ENCODE peak calls at places on chromosomes 6 and 20, in six cellular contexts. N, M, K, F, W and C are unnamed samples. For H3K36me3, the result is how much of the 10 kb centered on the place peaks cover.

GRCh38 chr6:154370545-154370944 is 13.9 kb upstream of the IPCEF1 start:
- DNase-seq in N (no peak), M (peak), K (no peak), F (no peak), W (no peak), C (no peak)

GRCh38 chr20:17676942-17677341 is 5.1 kb downstream of the RRBP1 start:
- DNase-seq in N (no peak), M (no peak), K (no peak), F (no peak), W (no peak), C (no peak)

GRCh38 chr6:105522626-105523322 is 119.9 kb upstream of the PREP start:
- DNase-seq in N (no peak), M (no peak), K (no peak), F (no peak), W (no peak), C (no peak)

GRCh38 chr20:10857362-10858070 is 183.7 kb upstream of the JAG1 start:
- DNase-seq in N (no peak), M (no peak), K (peak), F (no peak), W (no peak), C (no peak)

GRCh38 chr20:64152906-64153305 is 11.3 kb upstream of the MYT1 start:
- DNase-seq in N (no peak), M (no peak), K (no peak), F (no peak), W (no peak), C (peak)

GRCh38 chr6:129525055-129525454 is 184.9 kb downstream of the ARHGAP18 start:
- DNase-seq in N (no peak), M (no peak), K (no peak), F (no peak), W (no peak), C (no peak)

GRCh38 chr20:23139524-23139923 is 53.4 kb upstream of the CD93 start:
- DNase-seq in N (no peak), M (no peak), K (no peak), F (no peak), W (no peak), C (no peak)

GRCh38 chr6:161091151-161091550 is 99.6 kb downstream of the MAP3K4 start:
- DNase-seq in N (no peak), M (no peak), K (no peak), F (no peak), W (no peak), C (no peak)

GRCh38 chr6:69866351-69867074 is at the start of gene COL19A1:
- DNase-seq in N (peak), M (peak), K (peak), F (peak), W (peak), C (peak)

GRCh38 chr6:137856138-137856898 is 10.7 kb upstream of the TNFAIP3 start:
- DNase-seq in N (no peak), M (no peak), K (no peak), F (no peak), W (no peak), C (no peak)

GRCh38 chr6:11043961-11044711 is at the start of gene ELOVL2:
- DNase-seq in N (peak), M (peak), K (peak), F (peak), W (peak), C (no peak)

GRCh38 chr20:2006452-2007381 is 12.9 kb upstream of the PDYN start:
- DNase-seq in N (no peak), M (peak), K (no peak), F (no peak), W (no peak), C (no peak)

GRCh38 chr20:23161968-23162696 is 76.0 kb upstream of the CD93 start:
- DNase-seq in N (peak), M (no peak), K (peak), F (no peak), W (peak), C (peak)

GRCh38 chr6:11055127-11055627 is 11.1 kb upstream of the ELOVL2 start:
- DNase-seq in N (no peak), M (no peak), K (no peak), F (no peak), W (no peak), C (no peak)

GRCh38 chr20:45410887-45411286 is 2.8 kb downstream of the DBNDD2 start:
- DNase-seq in N (no peak), M (no peak), K (no peak), F (no peak), W (no peak), C (no peak)

GRCh38 chr20:25030007-25030648 is 27.8 kb downstream of the ACSS1 start:
- DNase-seq in N (no peak), M (no peak), K (no peak), F (no peak), W (no peak), C (peak)

GRCh38 chr6:78487401-78487800 is 379.9 kb upstream of the IRAK1BP1 start:
- DNase-seq in N (no peak), M (no peak), K (no peak), F (no peak), W (no peak), C (no peak)

GRCh38 chr6:118725944-118726343 is 74.6 kb upstream of the CEP85L start:
- DNase-seq in N (no peak), M (no peak), K (no peak), F (no peak), W (no peak), C (no peak)

GRCh38 chr20:50648651-50649050 is 42.7 kb downstream of the RIPOR3 start:
- DNase-seq in N (no peak), M (no peak), K (no peak), F (no peak), W (no peak), C (no peak)
- H3K27ac ChIP-seq in N (no peak), M (no peak), K (no peak), F (no peak), W (no peak), C (no peak)

GRCh38 chr6:37452522-37452921 is 19.5 kb downstream of the CMTR1 start:
- DNase-seq in N (no peak), M (no peak), K (no peak), F (no peak), W (no peak), C (no peak)

GRCh38 chr6:37451411-37452273 is 18.6 kb downstream of the CMTR1 start:
- DNase-seq in N (no peak), M (no peak), K (no peak), F (no peak), W (no peak), C (no peak)

GRCh38 chr6:37456126-37456525 is 23.1 kb downstream of the CMTR1 start:
- DNase-seq in N (no peak), M (no peak), K (no peak), F (no peak), W (no peak), C (no peak)

GRCh38 chr6:37456816-37457560 is 24.0 kb downstream of the CMTR1 start:
- DNase-seq in N (no peak), M (no peak), K (no peak), F (peak), W (no peak), C (no peak)

DNA sequence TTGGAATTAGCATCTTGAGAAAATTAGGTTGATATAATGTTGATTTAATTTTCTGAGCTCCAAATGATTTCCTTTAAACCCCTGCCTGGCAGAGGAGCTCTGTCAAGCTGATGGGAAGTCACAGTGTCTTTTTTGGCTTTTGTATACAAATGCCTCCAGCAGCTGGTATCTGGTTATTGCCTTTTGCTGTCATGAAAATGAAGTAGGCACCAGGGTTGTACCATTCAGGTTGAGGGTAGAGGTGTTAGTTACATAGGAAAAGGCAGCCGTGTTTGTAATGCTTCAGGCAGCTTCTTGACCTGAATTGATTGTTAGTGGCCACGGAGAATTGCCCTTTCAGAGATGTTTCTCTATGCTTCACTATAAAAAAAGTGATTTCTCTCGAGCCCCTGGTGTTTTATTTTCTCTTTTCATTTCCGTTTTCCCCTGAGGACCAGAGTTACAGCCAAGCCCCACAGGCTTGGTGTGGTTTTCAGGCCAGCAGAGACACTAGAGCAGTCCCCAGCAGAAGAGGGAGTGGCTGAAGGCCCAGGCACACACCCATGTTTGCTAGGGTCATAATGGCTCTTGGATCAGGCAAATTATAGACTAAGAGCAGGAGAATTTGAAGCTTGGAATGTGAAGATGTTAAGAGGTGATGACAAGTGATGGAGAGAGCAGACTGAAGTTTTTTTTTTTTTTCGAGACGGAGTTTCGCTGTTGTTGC is 21.6 kb downstream of the CMTR1 start:
- DNase-seq in N (no peak), M (no peak), K (no peak), F (no peak), W (no peak), C (no peak)
- H3K36me3 ChIP-seq in N (half or more), M (half or more), K (under half), F (under half), W (under half), C (half or more)

GRCh38 chr6:75884822-75885221 is 135.8 kb downstream of the MYO6 start:
- DNase-seq in N (no peak), M (no peak), K (no peak), F (no peak), W (no peak), C (no peak)
- TF ChIP-seq CTCF in N (no peak), M (no peak), K (no peak), F (no peak), W (no peak), C (no peak)

DNA sequence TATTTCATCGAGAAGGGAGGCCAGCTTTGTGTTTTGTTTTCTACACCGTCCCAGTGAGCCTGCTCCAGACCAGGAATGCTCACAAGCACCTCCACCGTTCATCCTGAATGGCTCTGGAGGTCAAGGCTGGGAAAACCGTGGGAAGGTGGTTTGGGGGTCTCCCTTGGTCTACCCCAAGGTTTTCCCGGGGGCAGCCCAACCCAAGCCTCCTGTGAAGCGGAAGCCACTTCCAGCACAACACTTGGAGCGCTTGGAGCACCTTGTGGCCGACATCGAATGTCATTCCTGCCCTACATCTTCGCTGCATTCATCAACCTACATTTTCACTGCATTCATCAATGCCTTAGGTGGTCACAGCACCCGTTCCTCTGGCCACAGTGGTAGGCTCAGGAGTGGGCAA is 255.6 kb upstream of the PMEPA1 start:
- DNase-seq in N (no peak), M (no peak), K (no peak), F (no peak), W (no peak), C (no peak)
- H3K27ac ChIP-seq in N (peak), M (no peak), K (no peak), F (no peak), W (no peak), C (no peak)

GRCh38 chr20:41782255-41782654 is 164.1 kb upstream of the CHD6 start:
- DNase-seq in N (no peak), M (no peak), K (no peak), F (no peak), W (no peak), C (no peak)
- H3K36me3 ChIP-seq in N (under half), M (under half), K (under half), F (under half), W (under half), C (under half)

GRCh38 chr6:15246217-15247211 is 645 bp downstream of the JARID2 start:
- DNase-seq in N (no peak), M (no peak), K (no peak), F (no peak), W (no peak), C (no peak)

GRCh38 chr6:15244605-15245360 is 1.1 kb upstream of the JARID2 start:
- DNase-seq in N (peak), M (peak), K (peak), F (peak), W (peak), C (peak)

GRCh38 chr6:15243994-15244604 is 1.8 kb upstream of the JARID2 start:
- DNase-seq in N (no peak), M (peak), K (no peak), F (no peak), W (no peak), C (no peak)

GRCh38 chr6:15247214-15247749 is 1.4 kb downstream of the JARID2 start:
- DNase-seq in N (no peak), M (no peak), K (no peak), F (no peak), W (no peak), C (no peak)

GRCh38 chr6:15245361-15246216 is at the start of gene JARID2:
- DNase-seq in N (peak), M (peak), K (peak), F (peak), W (peak), C (peak)
- TF ChIP-seq CTCF in N (no peak), M (no peak), K (no peak), F (no peak), W (no peak), C (no peak)

DNA sequence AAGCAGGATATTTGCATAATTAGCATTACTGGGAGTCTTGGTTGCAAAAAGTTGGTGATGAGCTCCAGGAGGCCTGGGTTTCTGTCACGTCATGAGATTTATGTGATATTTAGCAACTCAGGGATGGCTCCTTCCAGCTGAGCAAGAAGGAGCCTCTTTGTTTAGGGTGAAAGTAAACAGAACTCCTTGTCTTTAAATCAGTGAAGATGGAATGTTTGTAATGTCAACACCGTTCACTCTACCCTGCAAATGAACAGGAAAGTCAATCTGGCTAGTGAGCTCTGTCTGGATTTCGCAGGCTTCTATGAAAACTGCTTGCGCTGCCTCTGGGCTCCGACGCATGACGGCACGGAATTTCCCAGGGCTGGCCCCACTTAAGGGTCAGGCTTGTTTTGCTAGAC is 86.9 kb downstream of the PXDC1 start:
- DNase-seq in N (no peak), M (no peak), K (no peak), F (no peak), W (no peak), C (no peak)
- H3K27ac ChIP-seq in N (no peak), M (no peak), K (no peak), F (no peak), W (no peak), C (no peak)

GRCh38 chr20:37393196-37393862 is 47.4 kb downstream of the SRC start:
- DNase-seq in N (no peak), M (peak), K (peak), F (no peak), W (no peak), C (peak)
- H3K36me3 ChIP-seq in N (under half), M (half or more), K (under half), F (under half), W (under half), C (half or more)